ENCODE peak calls at places on chromosomes 16 and 17, in nine cellular contexts. One of them, this sample, is unnamed.

GRCh38 chr16:24309222-24309905 is 53.2 kb downstream of the CACNG3 start:
- DNase-seq in A673: peak; percentile 97
- DNase-seq in fibroblast of mammary gland: peak; percentile 25
- DNase-seq in heart left ventricle: no peak
- DNase-seq in fibroblast of lung: peak; percentile 67
- DNase-seq in foreskin fibroblast: peak; percentile 0
- DNase-seq in HepG2: peak; percentile 50
- DNase-seq in CD8-positive, alpha-beta memory T cell: no peak
- DNase-seq in naive thymus-derived CD4-positive, alpha-beta T cell: no peak
- DNase-seq in this sample: peak; percentile 4

GRCh38 chr17:6517017-6517416 is 39.3 kb downstream of the PITPNM3 start:
- DNase-seq in A673: no peak
- DNase-seq in fibroblast of lung: no peak
- DNase-seq in naive thymus-derived CD4-positive, alpha-beta T cell: no peak
- DNase-seq in CD8-positive, alpha-beta memory T cell: no peak
- DNase-seq in heart left ventricle: no peak
- DNase-seq in foreskin fibroblast: no peak
- DNase-seq in HepG2: no peak
- DNase-seq in fibroblast of mammary gland: no peak
- DNase-seq in this sample: no peak

GRCh38 chr16:65509172-65509571 is 387.3 kb upstream of the CDH11 start:
- DNase-seq in fibroblast of lung: no peak
- DNase-seq in naive thymus-derived CD4-positive, alpha-beta T cell: no peak
- DNase-seq in fibroblast of mammary gland: peak; percentile 2
- DNase-seq in A673: peak; percentile 25
- DNase-seq in foreskin fibroblast: no peak
- DNase-seq in heart left ventricle: no peak
- DNase-seq in CD8-positive, alpha-beta memory T cell: no peak
- DNase-seq in HepG2: no peak
- DNase-seq in this sample: no peak

GRCh38 chr17:82594571-82594970 is 53.7 kb downstream of the WDR45B start:
- DNase-seq in foreskin fibroblast: no peak
- DNase-seq in naive thymus-derived CD4-positive, alpha-beta T cell: no peak
- DNase-seq in CD8-positive, alpha-beta memory T cell: no peak
- DNase-seq in fibroblast of mammary gland: no peak
- DNase-seq in heart left ventricle: no peak
- DNase-seq in A673: no peak
- DNase-seq in fibroblast of lung: no peak
- DNase-seq in HepG2: no peak
- DNase-seq in this sample: no peak

GRCh38 chr17:61149862-61150362 is 249.7 kb upstream of the TBX2 start:
- DNase-seq in naive thymus-derived CD4-positive, alpha-beta T cell: no peak
- DNase-seq in A673: no peak
- DNase-seq in foreskin fibroblast: no peak
- DNase-seq in HepG2: peak; percentile 11
- DNase-seq in CD8-positive, alpha-beta memory T cell: no peak
- DNase-seq in fibroblast of lung: no peak
- DNase-seq in heart left ventricle: no peak
- DNase-seq in fibroblast of mammary gland: no peak
- DNase-seq in this sample: no peak

GRCh38 chr16:35198223-35199199 is 1739.1 kb downstream of the TP53TG3F start:
- DNase-seq in HepG2: no peak
- DNase-seq in foreskin fibroblast: no peak
- DNase-seq in CD8-positive, alpha-beta memory T cell: no peak
- DNase-seq in heart left ventricle: no peak
- DNase-seq in naive thymus-derived CD4-positive, alpha-beta T cell: no peak
- DNase-seq in A673: no peak
- DNase-seq in fibroblast of lung: no peak
- DNase-seq in fibroblast of mammary gland: no peak
- DNase-seq in this sample: no peak

GRCh38 chr17:76667786-76668453 is 24.4 kb upstream of the ST6GALNAC1 start:
- DNase-seq in CD8-positive, alpha-beta memory T cell: no peak
- DNase-seq in naive thymus-derived CD4-positive, alpha-beta T cell: no peak
- DNase-seq in fibroblast of lung: no peak
- DNase-seq in A673: no peak
- DNase-seq in foreskin fibroblast: no peak
- DNase-seq in HepG2: no peak
- DNase-seq in heart left ventricle: no peak
- DNase-seq in fibroblast of mammary gland: no peak
- DNase-seq in this sample: no peak

GRCh38 chr16:54191592-54191991 is 95.0 kb downstream of the IRX3 start:
- DNase-seq in fibroblast of mammary gland: no peak
- DNase-seq in heart left ventricle: no peak
- DNase-seq in fibroblast of lung: no peak
- DNase-seq in A673: no peak
- DNase-seq in naive thymus-derived CD4-positive, alpha-beta T cell: no peak
- DNase-seq in HepG2: no peak
- DNase-seq in CD8-positive, alpha-beta memory T cell: no peak
- DNase-seq in foreskin fibroblast: no peak
- DNase-seq in this sample: no peak

GRCh38 chr17:6638046-6638908 is 2.2 kb downstream of the KIAA0753 start:
- DNase-seq in fibroblast of mammary gland: no peak
- DNase-seq in A673: no peak
- DNase-seq in naive thymus-derived CD4-positive, alpha-beta T cell: no peak
- DNase-seq in HepG2: no peak
- DNase-seq in heart left ventricle: no peak
- DNase-seq in CD8-positive, alpha-beta memory T cell: no peak
- DNase-seq in foreskin fibroblast: no peak
- DNase-seq in fibroblast of lung: no peak
- DNase-seq in this sample: no peak

GRCh38 chr17:43070257-43070656 is 45.2 kb downstream of the RND2 start:
- DNase-seq in heart left ventricle: no peak
- DNase-seq in HepG2: no peak
- DNase-seq in CD8-positive, alpha-beta memory T cell: no peak
- DNase-seq in fibroblast of mammary gland: no peak
- DNase-seq in naive thymus-derived CD4-positive, alpha-beta T cell: no peak
- DNase-seq in foreskin fibroblast: no peak
- DNase-seq in fibroblast of lung: no peak
- DNase-seq in A673: no peak
- DNase-seq in this sample: no peak
- H3K4me3 ChIP-seq in heart left ventricle: no peak overlapping the region
- H3K4me3 ChIP-seq in HepG2: no peak overlapping the region
- H3K4me3 ChIP-seq in CD8-positive, alpha-beta memory T cell: no peak overlapping the region
- H3K4me3 ChIP-seq in fibroblast of mammary gland: no peak overlapping the region
- H3K4me3 ChIP-seq in naive thymus-derived CD4-positive, alpha-beta T cell: no peak overlapping the region
- H3K4me3 ChIP-seq in foreskin fibroblast: no peak overlapping the region
- H3K4me3 ChIP-seq in fibroblast of lung: no peak overlapping the region
- H3K4me3 ChIP-seq in A673: no peak overlapping the region
- H3K4me3 ChIP-seq in this sample: no peak overlapping the region

DNA sequence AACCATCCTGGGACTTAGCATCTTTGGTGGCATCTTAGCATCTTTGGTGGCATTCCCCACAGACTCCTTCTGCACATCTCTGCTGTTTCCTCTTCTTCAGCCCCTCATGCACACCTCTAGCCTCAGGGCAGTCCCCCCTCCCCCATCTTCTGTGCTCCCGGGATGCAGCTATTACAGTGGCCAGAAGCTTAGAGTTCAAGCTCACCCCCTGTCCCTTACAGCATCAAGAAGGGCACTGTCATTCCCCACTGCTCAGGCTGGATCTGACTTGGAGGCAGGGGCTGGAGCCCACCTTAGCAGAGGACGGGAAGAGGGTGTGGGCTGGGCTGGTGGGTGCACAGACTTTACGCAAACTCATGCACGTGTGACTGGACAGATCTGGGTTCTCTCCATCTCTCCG is 650 bp downstream of the EPN3 start:
- DNase-seq in CD8-positive, alpha-beta memory T cell: no peak
- DNase-seq in foreskin fibroblast: no peak
- DNase-seq in heart left ventricle: no peak
- DNase-seq in A673: no peak
- DNase-seq in fibroblast of lung: no peak
- DNase-seq in HepG2: no peak
- DNase-seq in fibroblast of mammary gland: no peak
- DNase-seq in naive thymus-derived CD4-positive, alpha-beta T cell: no peak
- DNase-seq in this sample: no peak
- H3K4me3 ChIP-seq in CD8-positive, alpha-beta memory T cell: no peak overlapping the region
- H3K4me3 ChIP-seq in foreskin fibroblast: no peak overlapping the region
- H3K4me3 ChIP-seq in heart left ventricle: peak overlapping the region; percentile 45
- H3K4me3 ChIP-seq in A673: no peak overlapping the region
- H3K4me3 ChIP-seq in fibroblast of lung: no peak overlapping the region
- H3K4me3 ChIP-seq in HepG2: no peak overlapping the region
- H3K4me3 ChIP-seq in fibroblast of mammary gland: no peak overlapping the region
- H3K4me3 ChIP-seq in naive thymus-derived CD4-positive, alpha-beta T cell: no peak overlapping the region
- H3K4me3 ChIP-seq in this sample: no peak overlapping the region

GRCh38 chr17:38578229-38578628 is 27.5 kb downstream of the SRCIN1 start:
- DNase-seq in CD8-positive, alpha-beta memory T cell: no peak
- DNase-seq in heart left ventricle: no peak
- DNase-seq in fibroblast of mammary gland: no peak
- DNase-seq in foreskin fibroblast: no peak
- DNase-seq in naive thymus-derived CD4-positive, alpha-beta T cell: no peak
- DNase-seq in HepG2: no peak
- DNase-seq in fibroblast of lung: no peak
- DNase-seq in A673: no peak
- DNase-seq in this sample: no peak
- H3K4me3 ChIP-seq in CD8-positive, alpha-beta memory T cell: no peak overlapping the region
- H3K4me3 ChIP-seq in heart left ventricle: no peak overlapping the region
- H3K4me3 ChIP-seq in fibroblast of mammary gland: no peak overlapping the region
- H3K4me3 ChIP-seq in foreskin fibroblast: no peak overlapping the region
- H3K4me3 ChIP-seq in naive thymus-derived CD4-positive, alpha-beta T cell: no peak overlapping the region
- H3K4me3 ChIP-seq in HepG2: no peak overlapping the region
- H3K4me3 ChIP-seq in fibroblast of lung: no peak overlapping the region
- H3K4me3 ChIP-seq in A673: no peak overlapping the region
- H3K4me3 ChIP-seq in this sample: no peak overlapping the region

DNA sequence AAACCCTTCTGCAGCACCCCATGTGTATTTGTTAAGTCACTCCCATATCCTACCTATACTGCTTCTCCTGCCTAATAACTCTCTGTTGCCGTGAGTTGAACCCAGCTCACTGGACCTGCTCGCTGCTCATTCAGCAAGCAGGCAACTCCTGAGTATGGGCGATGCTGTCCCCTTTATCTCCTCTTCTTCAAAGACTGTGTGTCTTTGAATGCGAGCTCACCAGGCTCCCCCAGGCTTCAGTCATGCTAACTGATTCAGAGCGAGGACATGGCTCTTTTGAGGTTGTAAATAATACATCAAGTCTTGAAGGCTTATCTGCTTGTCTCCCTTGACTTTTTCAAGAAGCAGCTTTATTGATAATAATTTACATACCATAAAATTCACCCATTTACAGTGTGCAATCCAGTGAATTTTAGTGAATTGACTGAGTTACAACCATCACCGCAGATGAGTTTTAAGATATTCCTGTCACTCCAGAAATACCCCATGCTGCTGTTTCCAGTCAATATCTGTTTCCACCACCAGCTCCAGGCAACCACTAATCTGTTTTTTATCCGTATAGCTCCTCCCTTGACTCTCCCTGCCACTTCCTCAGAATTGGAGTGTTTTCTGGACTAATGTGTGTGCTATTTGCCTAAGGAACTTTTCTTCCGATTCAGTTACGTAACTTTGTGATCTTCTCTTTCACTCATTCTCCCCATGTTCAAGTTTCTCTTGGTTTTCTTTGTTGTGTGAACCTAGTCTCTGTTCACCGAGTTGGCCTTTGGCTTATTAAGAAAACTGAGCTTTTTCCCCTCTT is 132.2 kb downstream of the SPECC1 start:
- DNase-seq in fibroblast of mammary gland: no peak
- DNase-seq in heart left ventricle: no peak
- DNase-seq in HepG2: no peak
- DNase-seq in A673: no peak
- DNase-seq in CD8-positive, alpha-beta memory T cell: no peak
- DNase-seq in naive thymus-derived CD4-positive, alpha-beta T cell: no peak
- DNase-seq in foreskin fibroblast: no peak
- DNase-seq in fibroblast of lung: no peak
- DNase-seq in this sample: no peak
- H3K4me3 ChIP-seq in fibroblast of mammary gland: no peak overlapping the region
- H3K4me3 ChIP-seq in heart left ventricle: no peak overlapping the region
- H3K4me3 ChIP-seq in HepG2: no peak overlapping the region
- H3K4me3 ChIP-seq in A673: no peak overlapping the region
- H3K4me3 ChIP-seq in CD8-positive, alpha-beta memory T cell: no peak overlapping the region
- H3K4me3 ChIP-seq in naive thymus-derived CD4-positive, alpha-beta T cell: no peak overlapping the region
- H3K4me3 ChIP-seq in foreskin fibroblast: no peak overlapping the region
- H3K4me3 ChIP-seq in fibroblast of lung: no peak overlapping the region
- H3K4me3 ChIP-seq in this sample: no peak overlapping the region

GRCh38 chr17:80726558-80727408 is 182.1 kb downstream of the RPTOR start:
- DNase-seq in fibroblast of lung: no peak
- DNase-seq in heart left ventricle: no peak
- DNase-seq in fibroblast of mammary gland: peak; percentile 30
- DNase-seq in A673: no peak
- DNase-seq in HepG2: no peak
- DNase-seq in naive thymus-derived CD4-positive, alpha-beta T cell: no peak
- DNase-seq in foreskin fibroblast: no peak
- DNase-seq in CD8-positive, alpha-beta memory T cell: no peak
- DNase-seq in this sample: no peak

GRCh38 chr17:80725532-80725931 is 180.9 kb downstream of the RPTOR start:
- DNase-seq in fibroblast of mammary gland: peak; percentile 61
- DNase-seq in HepG2: no peak
- DNase-seq in A673: peak; percentile 14
- DNase-seq in heart left ventricle: no peak
- DNase-seq in foreskin fibroblast: no peak
- DNase-seq in naive thymus-derived CD4-positive, alpha-beta T cell: no peak
- DNase-seq in CD8-positive, alpha-beta memory T cell: no peak
- DNase-seq in fibroblast of lung: no peak
- DNase-seq in this sample: no peak

GRCh38 chr17:80722656-80723055 is 178.0 kb downstream of the RPTOR start:
- DNase-seq in HepG2: no peak
- DNase-seq in foreskin fibroblast: no peak
- DNase-seq in fibroblast of mammary gland: no peak
- DNase-seq in naive thymus-derived CD4-positive, alpha-beta T cell: no peak
- DNase-seq in heart left ventricle: no peak
- DNase-seq in fibroblast of lung: no peak
- DNase-seq in CD8-positive, alpha-beta memory T cell: no peak
- DNase-seq in A673: no peak
- DNase-seq in this sample: peak; percentile 30

GRCh38 chr17:80727409-80727755 is 182.7 kb downstream of the RPTOR start:
- DNase-seq in fibroblast of mammary gland: no peak
- DNase-seq in HepG2: no peak
- DNase-seq in foreskin fibroblast: no peak
- DNase-seq in heart left ventricle: no peak
- DNase-seq in CD8-positive, alpha-beta memory T cell: no peak
- DNase-seq in A673: no peak
- DNase-seq in fibroblast of lung: no peak
- DNase-seq in naive thymus-derived CD4-positive, alpha-beta T cell: no peak
- DNase-seq in this sample: no peak

GRCh38 chr17:80724723-80725388 is 180.2 kb downstream of the RPTOR start:
- DNase-seq in HepG2: no peak
- DNase-seq in fibroblast of lung: peak; percentile 75
- DNase-seq in heart left ventricle: no peak
- DNase-seq in fibroblast of mammary gland: peak; percentile 90
- DNase-seq in naive thymus-derived CD4-positive, alpha-beta T cell: no peak
- DNase-seq in A673: peak; percentile 87
- DNase-seq in CD8-positive, alpha-beta memory T cell: no peak
- DNase-seq in foreskin fibroblast: peak; percentile 84
- DNase-seq in this sample: peak; percentile 64
- H3K4me3 ChIP-seq in HepG2: no peak overlapping the region
- H3K4me3 ChIP-seq in fibroblast of lung: no peak overlapping the region
- H3K4me3 ChIP-seq in heart left ventricle: no peak overlapping the region
- H3K4me3 ChIP-seq in fibroblast of mammary gland: no peak overlapping the region
- H3K4me3 ChIP-seq in naive thymus-derived CD4-positive, alpha-beta T cell: no peak overlapping the region
- H3K4me3 ChIP-seq in A673: no peak overlapping the region
- H3K4me3 ChIP-seq in CD8-positive, alpha-beta memory T cell: no peak overlapping the region
- H3K4me3 ChIP-seq in foreskin fibroblast: no peak overlapping the region
- H3K4me3 ChIP-seq in this sample: no peak overlapping the region

GRCh38 chr16:1918890-1919679 is 870 bp upstream of the HS3ST6 start:
- DNase-seq in naive thymus-derived CD4-positive, alpha-beta T cell: no peak
- DNase-seq in foreskin fibroblast: no peak
- DNase-seq in fibroblast of mammary gland: no peak
- DNase-seq in fibroblast of lung: no peak
- DNase-seq in CD8-positive, alpha-beta memory T cell: no peak
- DNase-seq in HepG2: no peak
- DNase-seq in heart left ventricle: no peak
- DNase-seq in A673: no peak
- DNase-seq in this sample: no peak
- H3K4me3 ChIP-seq in naive thymus-derived CD4-positive, alpha-beta T cell: no peak overlapping the region
- H3K4me3 ChIP-seq in foreskin fibroblast: peak overlapping the region; percentile 39
- H3K4me3 ChIP-seq in fibroblast of mammary gland: no peak overlapping the region
- H3K4me3 ChIP-seq in fibroblast of lung: no peak overlapping the region
- H3K4me3 ChIP-seq in CD8-positive, alpha-beta memory T cell: no peak overlapping the region
- H3K4me3 ChIP-seq in HepG2: no peak overlapping the region
- H3K4me3 ChIP-seq in heart left ventricle: no peak overlapping the region
- H3K4me3 ChIP-seq in A673: no peak overlapping the region
- H3K4me3 ChIP-seq in this sample: no peak overlapping the region